ENCODE peak calls at places on chromosomes 12 and 14, in four cellular contexts. X is retinal pigment epithelial cell, E is cardiac muscle cell, U is endothelial cell of umbilical vein. I is an unnamed sample.

GRCh38 chr12:22740656-22741350 is 115.8 kb downstream of the ETNK1 start:
- DNase-seq in X (no peak), E (no peak), U (no peak), I (no peak)

GRCh38 chr14:61570188-61570960 is 124.9 kb upstream of the HIF1A start:
- DNase-seq in X (no peak), E (peak), U (no peak), I (no peak)

GRCh38 chr12:131699434-131699833 is 11.5 kb upstream of the SFSWAP start:
- DNase-seq in X (no peak), E (no peak), U (no peak), I (no peak)

GRCh38 chr14:53692451-53693330 is 263.9 kb downstream of the BMP4 start:
- DNase-seq in X (no peak), E (no peak), U (no peak), I (no peak)

GRCh38 chr12:94242871-94243270 is 94.5 kb downstream of the PLXNC1 start:
- DNase-seq in X (no peak), E (no peak), U (no peak), I (no peak)

GRCh38 chr14:96195441-96196081 is 9.1 kb upstream of the BDKRB2 start:
- DNase-seq in X (no peak), E (no peak), U (no peak), I (no peak)

GRCh38 chr12:27635349-27635972 is 60.8 kb upstream of the REP15 start:
- DNase-seq in X (no peak), E (peak), U (peak), I (no peak)

GRCh38 chr12:115194857-115195256 is 510.9 kb upstream of the TBX3 start:
- DNase-seq in X (no peak), E (no peak), U (no peak), I (no peak)

GRCh38 chr12:90854136-90854689 is 100.8 kb downstream of the CCER1 start:
- DNase-seq in X (no peak), E (peak), U (peak), I (no peak)

GRCh38 chr12:50922820-50923219 is 29.5 kb upstream of the HIGD1C start:
- DNase-seq in X (no peak), E (peak), U (peak), I (no peak)

GRCh38 chr12:102480401-102480800 is at the start of gene IGF1:
- DNase-seq in X (no peak), E (peak), U (peak), I (no peak)

GRCh38 chr12:115946867-115947695 is 330.4 kb downstream of the MED13L start:
- DNase-seq in X (no peak), E (no peak), U (no peak), I (no peak)

GRCh38 chr12:109607618-109608017 is 34.0 kb downstream of the MVK start:
- DNase-seq in X (no peak), E (no peak), U (no peak), I (no peak)

GRCh38 chr14:95523051-95523817 is 6.8 kb upstream of the SYNE3 start:
- DNase-seq in X (no peak), E (peak), U (no peak), I (no peak)

GRCh38 chr14:75295491-75296338 is 17.1 kb downstream of the FOS start:
- DNase-seq in X (no peak), E (peak), U (peak), I (peak)
- TF ChIP-seq CTCF in X (peak), E (peak), U (peak), I (peak)

DNA sequence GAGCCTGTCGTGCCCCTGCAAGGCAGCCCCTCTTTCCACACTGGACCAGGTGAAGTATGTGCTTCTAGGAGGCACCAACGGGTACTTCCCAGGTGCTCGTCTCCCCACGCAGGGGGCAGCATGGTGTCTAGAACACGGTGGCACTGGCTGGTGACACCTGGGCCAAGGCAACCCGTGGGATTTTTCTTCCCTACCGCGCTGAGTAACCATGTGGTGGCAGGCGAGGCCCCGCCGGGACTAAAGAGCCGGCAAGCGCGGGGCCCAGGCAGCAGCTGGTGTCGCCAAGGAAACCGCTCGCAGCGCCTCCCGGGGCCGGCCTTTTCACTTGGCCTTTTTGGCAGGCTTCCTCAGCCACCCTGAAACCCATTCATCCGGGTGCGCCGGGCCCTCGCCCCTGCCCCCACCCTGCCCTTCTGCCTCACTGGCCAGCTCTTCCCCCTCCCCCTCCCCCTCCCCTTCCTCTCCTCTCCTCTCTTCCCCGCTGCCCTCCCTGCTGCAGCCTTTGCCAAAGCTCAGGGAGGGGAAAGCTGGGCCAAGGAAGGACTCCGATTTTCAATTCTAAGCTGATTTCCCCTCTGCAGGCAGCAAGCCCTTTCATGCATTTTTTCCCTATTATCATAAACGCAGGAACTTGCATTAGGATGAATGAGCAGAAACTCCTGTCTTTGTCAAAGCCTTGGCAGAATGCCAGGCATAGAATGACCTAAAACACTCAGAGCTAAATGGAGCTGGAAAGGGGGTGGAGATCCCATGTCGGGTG is 81.2 kb downstream of the IRF2BPL start:
- DNase-seq in X (peak), E (peak), U (peak), I (peak)
- TF ChIP-seq CTCF in X (peak), E (peak), U (peak), I (peak)

GRCh38 chr12:52543985-52544888 is 8.7 kb downstream of the KRT71 start:
- DNase-seq in X (no peak), E (no peak), U (no peak), I (no peak)
- TF ChIP-seq CTCF in X (no peak), E (no peak), U (no peak), I (no peak)

DNA sequence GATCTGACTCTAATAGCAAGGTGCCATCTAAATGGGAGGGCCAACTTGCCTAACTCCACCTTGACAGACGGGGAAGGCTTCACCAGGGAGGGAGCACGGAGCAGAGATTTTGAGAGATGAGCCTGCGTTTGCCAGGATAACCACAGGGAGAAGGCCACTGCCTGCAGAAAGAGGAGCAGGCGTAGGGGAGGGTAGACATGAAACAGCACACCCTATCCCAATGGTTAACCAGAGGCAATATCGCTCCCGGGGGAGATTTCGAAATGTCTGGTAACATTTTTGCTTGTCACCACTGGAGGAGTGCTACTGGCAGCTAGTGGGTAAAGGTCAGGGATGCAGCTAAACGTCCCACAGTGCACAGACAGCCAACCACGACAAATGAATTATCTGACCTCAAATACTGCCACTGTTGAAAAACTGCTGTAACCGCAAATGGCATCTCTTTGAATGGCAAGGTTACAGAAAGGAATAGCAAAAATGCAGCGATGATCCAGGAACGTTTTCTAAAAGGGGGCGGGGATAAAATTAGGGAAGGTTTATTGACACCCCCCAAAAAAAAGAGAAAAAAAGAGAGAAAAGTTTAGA is 126.0 kb upstream of the ATF7IP start:
- DNase-seq in X (no peak), E (peak), U (no peak), I (peak)
- TF ChIP-seq CTCF in X (no peak), E (no peak), U (no peak), I (no peak)

I was measured in glutamatergic neuron.